ENCODE peak calls at places on chromosome 21, in six cellular contexts. Q is astrocyte, I is pancreas, A is astrocyte of the spinal cord, F is Peyer's patch, H is foreskin fibroblast. S is an unnamed sample.

GRCh38 chr21:45562401-45562800 is 20.2 kb upstream of the SLC19A1 start:
- DNase-seq in A (no peak), H (no peak), F (no peak), Q (no peak), I (no peak), S (no peak)

GRCh38 chr21:45457832-45458172 is 52.8 kb downstream of the COL18A1 start:
- DNase-seq in A (no peak), F (no peak), H (no peak), I (no peak), Q (no peak), S (no peak)

GRCh38 chr21:34313116-34313515 is 50.7 kb upstream of the KCNE2 start:
- DNase-seq in I (no peak), Q (peak; percentile 8), H (no peak), A (no peak), F (no peak), S (no peak)

GRCh38 chr21:46551636-46552241 is 53.1 kb downstream of the S100B start:
- DNase-seq in I (no peak), F (no peak), H (no peak), Q (no peak), A (no peak), S (no peak)

GRCh38 chr21:33101300-33102005 is 31.5 kb downstream of the OLIG1 start:
- DNase-seq in Q (no peak), A (no peak), F (no peak), H (no peak), I (no peak), S (no peak)

GRCh38 chr21:41112740-41113692 is 54.9 kb upstream of the BACE2 start:
- DNase-seq in Q (peak; percentile 99), F (no peak), H (peak; percentile 46), A (peak; percentile 88), I (no peak), S (peak; percentile 92)

GRCh38 chr21:34704119-34704518 is 35.3 kb downstream of the CLIC6 start:
- DNase-seq in I (no peak), A (no peak), H (peak; percentile 29), F (no peak), Q (peak; percentile 58), S (no peak)

GRCh38 chr21:34502480-34503106 is 9.4 kb downstream of the KCNE1 start:
- DNase-seq in I (no peak), H (no peak), Q (no peak), F (no peak), A (no peak), S (no peak)

GRCh38 chr21:32884062-32884461 is 112.5 kb upstream of the PAXBP1 start:
- DNase-seq in Q (no peak), H (no peak), F (no peak), A (no peak), I (no peak), S (no peak)

GRCh38 chr21:33578214-33578613 is 10.3 kb downstream of the DONSON start:
- DNase-seq in F (no peak), Q (peak; percentile 60), H (peak; percentile 45), I (no peak), A (peak; percentile 32), S (peak; percentile 37)

GRCh38 chr21:43814215-43815106 is 25.1 kb downstream of the RRP1 start:
- DNase-seq in F (no peak), A (no peak), H (no peak), Q (no peak), I (peak; percentile 21), S (no peak)

DNA sequence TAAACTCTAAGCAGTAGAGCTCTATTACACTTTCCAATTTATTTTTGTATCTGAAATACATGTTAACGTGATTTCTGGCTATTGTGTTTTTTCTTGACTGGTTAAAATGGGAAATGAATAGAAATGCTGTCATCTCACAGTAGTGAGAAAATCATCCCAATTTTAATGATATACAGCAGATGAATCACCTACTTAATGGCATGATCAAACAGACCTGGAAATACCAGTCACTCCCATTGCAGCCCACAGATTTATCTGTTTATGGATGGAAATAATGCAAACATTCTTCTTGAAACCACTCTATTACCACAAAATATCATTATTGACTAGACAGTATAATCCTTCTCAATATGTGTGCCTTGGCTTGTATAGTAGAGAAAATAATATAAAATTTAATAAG is 497.8 kb upstream of the ADAMTS5 start:
- DNase-seq in I (no peak), A (peak; percentile 17), F (no peak), Q (peak; percentile 18), H (no peak), S (no peak)
- H3K4me3 ChIP-seq in I (no peak overlapping the region), A (no peak overlapping the region), F (no peak overlapping the region), Q (no peak overlapping the region), H (no peak overlapping the region), S (no peak overlapping the region)

GRCh38 chr21:30233228-30233627 is 17.3 kb upstream of the CLDN8 start:
- DNase-seq in F (no peak), Q (no peak), A (no peak), H (no peak), I (no peak), S (no peak)

GRCh38 chr21:30232011-30232410 is 16.1 kb upstream of the CLDN8 start:
- DNase-seq in H (no peak), Q (no peak), I (no peak), A (no peak), F (no peak), S (no peak)

GRCh38 chr21:30234050-30234449 is 18.2 kb upstream of the CLDN8 start:
- DNase-seq in I (no peak), A (no peak), H (no peak), F (no peak), Q (no peak), S (no peak)

GRCh38 chr21:30233636-30234035 is 17.7 kb upstream of the CLDN8 start:
- DNase-seq in Q (no peak), A (no peak), F (no peak), H (peak; percentile 3), I (no peak), S (no peak)

GRCh38 chr21:30234643-30235042 is 18.7 kb upstream of the CLDN8 start:
- DNase-seq in H (peak; percentile 20), A (no peak), I (no peak), F (no peak), Q (no peak), S (no peak)
- TF ChIP-seq CTCF in H (no peak), A (no peak), I (no peak), F (no peak), Q (no peak), S (no peak)

DNA sequence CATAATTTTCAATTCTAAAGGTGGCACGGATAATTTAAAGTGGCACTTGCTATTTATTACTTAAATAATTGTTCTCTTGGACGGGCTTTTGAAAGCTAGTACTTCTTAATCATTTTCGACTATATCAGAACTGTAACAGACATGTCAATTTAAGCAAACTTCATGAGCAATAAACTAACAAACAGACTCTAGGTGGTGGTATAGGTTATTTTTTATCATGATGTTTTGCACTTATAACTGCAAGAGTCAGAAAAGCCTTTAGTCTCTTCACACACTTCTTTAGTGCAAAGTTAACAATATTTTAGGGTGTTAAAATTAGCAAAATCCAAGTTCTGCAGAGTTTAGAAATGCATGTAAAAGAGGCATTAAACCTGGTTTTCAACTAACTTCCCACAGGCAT is 2.2 kb downstream of the NRIP1 start:
- DNase-seq in A (peak; percentile 50), H (no peak), F (no peak), I (no peak), Q (no peak), S (no peak)
- H3K4me3 ChIP-seq in A (peak overlapping the region; percentile 87), H (peak overlapping the region; percentile 94), F (no peak overlapping the region), I (no peak overlapping the region), Q (peak overlapping the region; percentile 90), S (peak overlapping the region; percentile 77)

GRCh38 chr21:20040768-20041167 is 957.4 kb upstream of the NCAM2 start:
- DNase-seq in A (no peak), F (no peak), H (no peak), Q (no peak), I (no peak), S (no peak)
- TF ChIP-seq CTCF in A (no peak), F (no peak), H (no peak), Q (no peak), I (peak; percentile 19), S (no peak)

DNA sequence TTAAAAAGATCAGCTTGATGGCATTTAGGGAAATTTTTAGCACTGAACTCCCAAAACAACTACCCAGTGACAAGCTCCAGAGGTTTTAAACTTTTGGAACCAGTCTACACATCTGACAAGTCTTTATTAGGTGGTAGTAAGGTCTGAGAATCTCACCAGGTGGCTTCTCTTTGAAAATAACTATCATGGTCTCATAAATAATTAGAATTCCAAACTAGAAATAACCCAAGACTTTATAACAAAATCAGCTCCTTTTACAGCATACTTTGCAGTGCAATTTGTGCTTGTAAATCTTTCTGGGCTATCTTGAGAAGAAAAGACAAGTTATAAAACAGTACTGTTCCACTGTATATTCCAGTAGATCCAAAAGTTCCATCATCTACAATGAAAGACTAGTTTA is 108.7 kb downstream of the LTN1 start:
- DNase-seq in I (no peak), H (no peak), Q (no peak), A (no peak), F (no peak), S (no peak)
- H3K4me3 ChIP-seq in I (no peak overlapping the region), H (peak overlapping the region; percentile 71), Q (no peak overlapping the region), A (no peak overlapping the region), F (no peak overlapping the region), S (peak overlapping the region; percentile 73)

GRCh38 chr21:42117229-42118048 is 46.3 kb downstream of the UMODL1 start:
- DNase-seq in I (peak; percentile 48), Q (peak; percentile 65), A (peak; percentile 77), F (peak; percentile 82), H (peak; percentile 70), S (no peak)

GRCh38 chr21:42120056-42120903 is 49.2 kb downstream of the UMODL1 start:
- DNase-seq in F (no peak), I (no peak), H (no peak), A (no peak), Q (no peak), S (no peak)

GRCh38 chr21:42120904-42121535 is 49.9 kb downstream of the UMODL1 start:
- DNase-seq in I (no peak), A (no peak), F (no peak), H (no peak), Q (no peak), S (no peak)

GRCh38 chr21:42118121-42118795 is 47.1 kb downstream of the UMODL1 start:
- DNase-seq in H (no peak), I (no peak), F (no peak), Q (no peak), A (no peak), S (no peak)

DNA sequence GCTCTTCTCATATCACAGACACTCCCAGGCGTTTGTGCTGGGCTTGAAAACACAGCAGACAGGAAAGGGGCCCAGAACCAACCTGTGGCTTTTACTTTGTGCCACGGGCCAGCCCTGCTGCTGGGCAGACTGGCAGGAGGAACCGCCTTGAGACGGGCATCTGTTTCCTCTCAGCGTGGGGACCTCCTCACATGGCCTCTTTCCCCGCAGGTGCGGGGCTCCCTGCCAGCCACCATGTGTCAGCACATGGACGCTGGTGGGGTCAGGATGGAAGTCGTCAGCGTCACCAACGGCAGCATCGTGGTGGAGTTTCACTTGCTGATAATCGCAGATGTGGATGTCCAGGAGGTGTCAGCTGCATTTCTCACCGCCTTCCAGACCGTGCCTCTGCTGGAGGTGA is 47.8 kb downstream of the UMODL1 start:
- DNase-seq in I (no peak), H (peak; percentile 16), A (no peak), F (no peak), Q (no peak), S (no peak)
- TF ChIP-seq CTCF in I (no peak), H (no peak), A (no peak), F (no peak), Q (no peak), S (no peak)